ENCODE peak calls at places on chromosomes 11 and 22, in four cellular contexts. W, Q, Y and R are unnamed samples.

GRCh38 chr11:102831128-102831708 is 12.2 kb downstream of the MMP3 start:
- DNase-seq in W (peak), Q (peak), Y (peak), R (no peak)

GRCh38 chr11:99501655-99502054 is 480.9 kb downstream of the CNTN5 start:
- DNase-seq in W (no peak), Q (no peak), Y (no peak), R (no peak)

GRCh38 chr11:67273260-67273990 is 7.2 kb downstream of the GRK2 start:
- DNase-seq in W (no peak), Q (no peak), Y (no peak), R (no peak)

GRCh38 chr11:6283453-6284023 is 23.9 kb downstream of the CCKBR start:
- DNase-seq in W (no peak), Q (no peak), Y (no peak), R (no peak)

GRCh38 chr11:121841487-121842167 is 274.4 kb downstream of the BLID start:
- DNase-seq in W (peak), Q (no peak), Y (peak), R (no peak)

GRCh38 chr11:65778901-65779668 is 1.7 kb downstream of the AP5B1 start:
- DNase-seq in W (no peak), Q (no peak), Y (no peak), R (no peak)

GRCh38 chr11:66562907-66563583 is 5.4 kb downstream of the CTSF start:
- DNase-seq in W (no peak), Q (no peak), Y (no peak), R (no peak)

GRCh38 chr22:39299829-39300178 is 19.6 kb downstream of the RPL3 start:
- DNase-seq in W (peak), Q (no peak), Y (no peak), R (no peak)

GRCh38 chr11:106568632-106569031 is 449.6 kb downstream of the GUCY1A2 start:
- DNase-seq in W (no peak), Q (no peak), Y (no peak), R (no peak)

GRCh38 chr11:2575611-2576051 is 124.2 kb downstream of the KCNQ1OT1 start:
- DNase-seq in W (no peak), Q (peak), Y (no peak), R (no peak)